ENCODE peak calls at places on chromosomes 6 and 20, in seven cellular contexts. X is brain microvascular endothelial cell, R is fibroblast of pulmonary artery, P is AG04450, J is ovary, V is GM12865, E is endodermal cell. K is an unnamed sample.

GRCh38 chr6:83976871-83977270 is 56.7 kb upstream of the MRAP2 start:
- DNase-seq in X (no peak), R (no peak), P (no peak), J (no peak), V (no peak), E (no peak), K (no peak)

GRCh38 chr20:62834967-62835730 is 18.3 kb downstream of the COL9A3 start:
- DNase-seq in X (no peak), R (no peak), P (no peak), J (no peak), V (no peak), E (no peak), K (no peak)

GRCh38 chr6:30610065-30610464 is 7.0 kb downstream of the PPP1R10 start:
- DNase-seq in X (no peak), R (no peak), P (no peak), J (no peak), V (no peak), E (no peak), K (no peak)

GRCh38 chr6:52359403-52359802 is 2.5 kb upstream of the PAQR8 start:
- DNase-seq in X (no peak), R (no peak), P (no peak), J (no peak), V (no peak), E (no peak), K (peak)

GRCh38 chr20:44022464-44022863 is 107.8 kb downstream of the TOX2 start:
- DNase-seq in X (no peak), R (no peak), P (no peak), J (no peak), V (no peak), E (no peak), K (no peak)

GRCh38 chr6:137112067-137112355 is 61.4 kb downstream of the IL22RA2 start:
- DNase-seq in X (peak), R (peak), P (no peak), J (no peak), V (no peak), E (no peak), K (peak)

GRCh38 chr20:10521068-10521834 is 86.1 kb downstream of the SLX4IP start:
- DNase-seq in X (peak), R (peak), P (no peak), J (no peak), V (no peak), E (no peak), K (peak)

GRCh38 chr6:154993710-154994109 is 1.4 kb upstream of the TIAM2 start:
- DNase-seq in X (no peak), R (no peak), P (no peak), J (no peak), V (no peak), E (no peak), K (no peak)

GRCh38 chr6:137033828-137034227 is 10.9 kb downstream of the IL20RA start:
- DNase-seq in X (no peak), R (no peak), P (no peak), J (no peak), V (peak), E (no peak), K (no peak)

GRCh38 chr6:33183071-33183683 is 9.1 kb downstream of the COL11A2 start:
- DNase-seq in X (no peak), R (no peak), P (no peak), J (no peak), V (no peak), E (no peak), K (no peak)

GRCh38 chr6:34157851-34158250 is 12.0 kb upstream of the GRM4 start:
- DNase-seq in X (no peak), R (no peak), P (no peak), J (no peak), V (no peak), E (no peak), K (no peak)

GRCh38 chr20:10089871-10090587 is 55.2 kb downstream of the ANKEF1 start:
- DNase-seq in X (no peak), R (no peak), P (no peak), J (no peak), V (no peak), E (no peak), K (no peak)

GRCh38 chr6:36677059-36677749 is 1.3 kb upstream of the CDKN1A start:
- DNase-seq in X (no peak), R (no peak), P (no peak), J (no peak), V (no peak), E (no peak), K (peak)

GRCh38 chr20:8385247-8385646 is 253.2 kb downstream of the PLCB1 start:
- DNase-seq in X (peak), R (peak), P (peak), J (no peak), V (peak), E (peak), K (peak)

GRCh38 chr20:63220696-63221399 is 4.9 kb upstream of the YTHDF1 start:
- DNase-seq in X (no peak), R (no peak), P (no peak), J (no peak), V (no peak), E (no peak), K (no peak)

GRCh38 chr6:17365961-17366360 is 27.4 kb upstream of the CAP2 start:
- DNase-seq in X (no peak), R (no peak), P (no peak), J (no peak), V (no peak), E (no peak), K (no peak)

GRCh38 chr6:116779569-116780164 is 14.1 kb upstream of the FAM162B start:
- DNase-seq in X (no peak), R (peak), P (no peak), J (no peak), V (peak), E (no peak), K (peak)

GRCh38 chr6:119742188-119742803 is 392.7 kb upstream of the MAN1A1 start:
- DNase-seq in X (peak), R (peak), P (no peak), J (no peak), V (peak), E (peak), K (peak)

GRCh38 chr6:7803219-7803618 is 77.3 kb downstream of the BMP6 start:
- DNase-seq in X (no peak), R (no peak), P (no peak), J (no peak), V (no peak), E (no peak), K (no peak)

GRCh38 chr6:3163248-3163594 is 5.9 kb upstream of the TUBB2A start:
- DNase-seq in X (no peak), R (peak), P (no peak), J (no peak), V (no peak), E (no peak), K (no peak)

GRCh38 chr20:37992802-37993538 is 40.3 kb downstream of the TTI1 start:
- DNase-seq in X (peak), R (peak), P (peak), J (no peak), V (peak), E (no peak), K (peak)

GRCh38 chr20:57076202-57076651 is 190.2 kb downstream of the BMP7 start:
- DNase-seq in X (peak), R (no peak), P (no peak), J (no peak), V (no peak), E (no peak), K (peak)

GRCh38 chr6:168937061-168937460 is 316.6 kb downstream of the THBS2 start:
- DNase-seq in X (no peak), R (peak), P (no peak), J (no peak), V (no peak), E (no peak), K (no peak)

GRCh38 chr20:10077081-10077471 is 42.3 kb downstream of the ANKEF1 start:
- DNase-seq in X (no peak), R (no peak), P (no peak), J (no peak), V (peak), E (peak), K (no peak)

GRCh38 chr20:41048475-41049242 is 20.0 kb downstream of the TOP1 start:
- DNase-seq in X (no peak), R (no peak), P (no peak), J (no peak), V (peak), E (no peak), K (peak)

GRCh38 chr20:3172933-3173581 is at the start of gene LZTS3:
- DNase-seq in X (peak), R (peak), P (no peak), J (peak), V (peak), E (peak), K (peak)

GRCh38 chr20:10051185-10051584 is 16.4 kb downstream of the ANKEF1 start:
- DNase-seq in X (no peak), R (no peak), P (no peak), J (no peak), V (no peak), E (no peak), K (no peak)

GRCh38 chr6:111871725-111872520 is 1.3 kb downstream of the FYN start:
- DNase-seq in X (peak), R (peak), P (no peak), J (peak), V (peak), E (peak), K (no peak)

GRCh38 chr6:111657146-111657545 is 51.5 kb upstream of the TRAF3IP2 start:
- DNase-seq in X (peak), R (peak), P (no peak), J (no peak), V (no peak), E (no peak), K (peak)

GRCh38 chr6:53023323-53023722 is 28.2 kb upstream of the GSTA4 start:
- DNase-seq in X (no peak), R (no peak), P (no peak), J (no peak), V (no peak), E (no peak), K (no peak)

GRCh38 chr6:37456816-37457560 is 24.0 kb downstream of the CMTR1 start:
- DNase-seq in X (peak), R (peak), P (peak), J (peak), V (no peak), E (no peak), K (peak)

GRCh38 chr20:1319462-1319861 is 9.5 kb downstream of the SDCBP2 start:
- DNase-seq in X (no peak), R (no peak), P (no peak), J (no peak), V (no peak), E (no peak), K (no peak)

GRCh38 chr6:11202513-11203305 is 29.8 kb downstream of the NEDD9 start:
- DNase-seq in X (no peak), R (no peak), P (no peak), J (no peak), V (no peak), E (peak), K (no peak)

GRCh38 chr6:113875470-113875869 is 18.3 kb downstream of the MARCKS start:
- DNase-seq in X (peak), R (peak), P (no peak), J (no peak), V (no peak), E (no peak), K (peak)

GRCh38 chr6:41655706-41656668 is 17.7 kb downstream of the MDFI start:
- DNase-seq in X (peak), R (peak), P (peak), J (no peak), V (no peak), E (peak), K (peak)

GRCh38 chr6:16483315-16483875 is 245.0 kb downstream of the GMPR start:
- DNase-seq in X (no peak), R (no peak), P (no peak), J (no peak), V (peak), E (no peak), K (no peak)

GRCh38 chr6:113833537-113833936 is 23.6 kb upstream of the MARCKS start:
- DNase-seq in X (no peak), R (peak), P (no peak), J (no peak), V (peak), E (no peak), K (peak)

GRCh38 chr6:163341671-163342070 is 72.8 kb upstream of the QKI start:
- DNase-seq in X (no peak), R (no peak), P (no peak), J (no peak), V (no peak), E (no peak), K (no peak)
- TF ChIP-seq CTCF in X (no peak), R (no peak), P (no peak), J (no peak), V (no peak), E (no peak), K (no peak)

GRCh38 chr6:27650620-27651370 is 177.9 kb upstream of the ZNF184 start:
- DNase-seq in X (peak), R (peak), P (no peak), J (no peak), V (peak), E (peak), K (peak)

GRCh38 chr6:27651371-27651732 is 178.4 kb upstream of the ZNF184 start:
- DNase-seq in X (peak), R (no peak), P (no peak), J (no peak), V (no peak), E (peak), K (no peak)
- H3K4me3 ChIP-seq in X (peak), R (no peak), P (no peak), J (no peak), V (no peak), E (peak), K (no peak)

DNA sequence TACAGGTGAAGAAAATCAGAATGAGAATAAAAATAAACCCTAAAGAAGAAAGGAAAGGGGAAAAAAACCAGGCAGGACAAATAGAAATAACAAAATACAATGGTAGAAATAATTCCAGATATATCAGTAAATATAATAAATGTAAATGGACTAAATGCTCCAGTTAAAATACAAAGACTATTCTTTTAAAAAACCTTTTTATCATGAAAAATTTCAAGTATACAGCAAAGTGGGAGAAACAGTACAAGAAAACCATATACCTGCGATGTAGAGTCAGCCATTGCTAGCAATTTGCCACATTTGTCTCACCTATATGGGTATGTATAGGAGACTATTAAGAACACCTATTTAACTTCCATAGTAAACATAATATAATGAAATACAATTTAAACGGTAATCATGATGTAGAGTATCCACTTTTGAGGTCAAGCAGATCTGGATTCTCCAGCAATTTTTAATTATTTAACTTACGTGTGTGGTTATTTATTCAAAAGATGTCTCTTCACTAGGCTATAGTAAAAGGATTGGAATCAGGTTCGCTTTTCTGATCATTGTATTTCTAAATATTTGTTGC is 914 bp upstream of the VAPB start:
- DNase-seq in X (no peak), R (no peak), P (no peak), J (no peak), V (no peak), E (no peak), K (no peak)
- TF ChIP-seq CTCF in X (no peak), R (no peak), P (no peak), J (no peak), V (no peak), E (no peak), K (no peak)

GRCh38 chr6:20260360-20260759 is 48.1 kb upstream of the MBOAT1 start:
- DNase-seq in X (no peak), R (no peak), P (no peak), J (no peak), V (no peak), E (no peak), K (no peak)
- H3K4me3 ChIP-seq in X (no peak), R (no peak), P (no peak), J (no peak), V (no peak), E (no peak), K (no peak)

GRCh38 chr6:44668391-44668930 is 281.0 kb downstream of the CDC5L start:
- DNase-seq in X (no peak), R (no peak), P (no peak), J (no peak), V (no peak), E (no peak), K (no peak)

GRCh38 chr6:44666324-44666723 is 278.8 kb downstream of the CDC5L start:
- DNase-seq in X (no peak), R (no peak), P (no peak), J (no peak), V (no peak), E (no peak), K (no peak)

GRCh38 chr6:44668976-44669934 is 281.7 kb downstream of the CDC5L start:
- DNase-seq in X (no peak), R (no peak), P (no peak), J (no peak), V (no peak), E (no peak), K (no peak)

GRCh38 chr6:44667226-44667625 is 279.7 kb downstream of the CDC5L start:
- DNase-seq in X (peak), R (peak), P (peak), J (no peak), V (no peak), E (peak), K (peak)

GRCh38 chr6:44667668-44668390 is 280.3 kb downstream of the CDC5L start:
- DNase-seq in X (no peak), R (peak), P (no peak), J (no peak), V (peak), E (peak), K (no peak)
- TF ChIP-seq CTCF in X (peak), R (peak), P (peak), J (no peak), V (peak), E (peak), K (peak)

GRCh38 chr6:143060354-143060805 is 309 bp upstream of the AIG1 start:
- DNase-seq in X (peak), R (peak), P (peak), J (peak), V (peak), E (peak), K (peak)

GRCh38 chr6:143059616-143060353 is 904 bp upstream of the AIG1 start:
- DNase-seq in X (peak), R (peak), P (peak), J (no peak), V (peak), E (peak), K (peak)

GRCh38 chr6:143061597-143062385 is 1.1 kb downstream of the AIG1 start:
- DNase-seq in X (no peak), R (no peak), P (no peak), J (no peak), V (no peak), E (no peak), K (no peak)

GRCh38 chr6:143060806-143061596 is at the start of gene AIG1:
- DNase-seq in X (peak), R (no peak), P (peak), J (peak), V (no peak), E (peak), K (no peak)

DNA sequence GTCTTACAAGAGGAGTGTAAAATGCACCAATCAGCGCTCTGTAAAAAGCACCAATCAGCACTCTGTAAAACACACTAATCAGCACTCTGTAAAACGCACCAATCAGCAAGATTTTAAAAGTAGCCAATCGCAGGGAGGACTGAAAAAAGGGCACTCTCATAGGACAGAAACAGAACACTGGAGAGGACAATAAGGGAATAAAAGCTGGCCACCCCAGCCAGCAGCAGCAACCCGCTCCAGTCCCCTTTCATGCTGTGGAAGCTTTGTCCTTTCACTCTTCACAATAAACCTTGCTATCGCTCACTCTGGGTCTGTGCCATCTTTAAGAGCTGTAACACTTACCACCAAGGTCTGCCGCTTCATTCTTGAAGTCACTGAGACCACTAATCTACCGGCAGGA is 1.7 kb upstream of the AIG1 start:
- DNase-seq in X (no peak), R (no peak), P (no peak), J (no peak), V (no peak), E (no peak), K (no peak)
- H3K4me3 ChIP-seq in X (no peak), R (no peak), P (no peak), J (no peak), V (no peak), E (no peak), K (no peak)

GRCh38 chr6:109306733-109307132 is 75.5 kb downstream of the CD164 start:
- DNase-seq in X (no peak), R (no peak), P (no peak), J (no peak), V (no peak), E (no peak), K (no peak)
- TF ChIP-seq CTCF in X (no peak), R (no peak), P (no peak), J (no peak), V (no peak), E (no peak), K (no peak)

GRCh38 chr6:19668710-19669109 is 168.5 kb upstream of the ID4 start:
- DNase-seq in X (peak), R (peak), P (no peak), J (no peak), V (no peak), E (no peak), K (peak)
- H3K4me3 ChIP-seq in X (no peak), R (no peak), P (no peak), J (no peak), V (no peak), E (no peak), K (no peak)